ENCODE peak calls at places on chromosomes 7 and 10, in four cellular contexts. One of them, this sample, is unnamed.

GRCh38 chr7:9516672-9517071 is 1083.3 kb downstream of the NXPH1 start:
- DNase-seq in putamen: no peak
- DNase-seq in stimulated activated CD8-positive, alpha-beta memory T cell treated with anti-CD3 and anti-CD28 coated beads, Interleukin-7, amount 100 ng/mL, for 48 hours: no peak
- DNase-seq in memory B cell: no peak
- DNase-seq in this sample: no peak

GRCh38 chr7:51152801-51153200 is 163.8 kb downstream of the COBL start:
- DNase-seq in putamen: no peak
- DNase-seq in memory B cell: no peak
- DNase-seq in stimulated activated CD8-positive, alpha-beta memory T cell treated with anti-CD3 and anti-CD28 coated beads, Interleukin-7, amount 100 ng/mL, for 48 hours: no peak
- DNase-seq in this sample: no peak

GRCh38 chr7:76300210-76300731 is 2.2 kb upstream of the HSPB1 start:
- DNase-seq in stimulated activated CD8-positive, alpha-beta memory T cell treated with anti-CD3 and anti-CD28 coated beads, Interleukin-7, amount 100 ng/mL, for 48 hours: no peak
- DNase-seq in putamen: no peak
- DNase-seq in memory B cell: no peak
- DNase-seq in this sample: peak; percentile 80

GRCh38 chr7:152857272-152857671 is 97.7 kb downstream of the ACTR3B start:
- DNase-seq in putamen: no peak
- DNase-seq in memory B cell: no peak
- DNase-seq in stimulated activated CD8-positive, alpha-beta memory T cell treated with anti-CD3 and anti-CD28 coated beads, Interleukin-7, amount 100 ng/mL, for 48 hours: no peak
- DNase-seq in this sample: no peak

GRCh38 chr7:130950054-130950453 is 216.0 kb upstream of the KLF14 start:
- DNase-seq in memory B cell: no peak
- DNase-seq in putamen: no peak
- DNase-seq in stimulated activated CD8-positive, alpha-beta memory T cell treated with anti-CD3 and anti-CD28 coated beads, Interleukin-7, amount 100 ng/mL, for 48 hours: no peak
- DNase-seq in this sample: no peak

GRCh38 chr10:5033061-5033770 is 29.6 kb upstream of the AKR1C2 start:
- DNase-seq in putamen: no peak
- DNase-seq in memory B cell: no peak
- DNase-seq in stimulated activated CD8-positive, alpha-beta memory T cell treated with anti-CD3 and anti-CD28 coated beads, Interleukin-7, amount 100 ng/mL, for 48 hours: no peak
- DNase-seq in this sample: peak; percentile 76

GRCh38 chr7:139846297-139846696 is 17.2 kb downstream of the TBXAS1 start:
- DNase-seq in stimulated activated CD8-positive, alpha-beta memory T cell treated with anti-CD3 and anti-CD28 coated beads, Interleukin-7, amount 100 ng/mL, for 48 hours: no peak
- DNase-seq in memory B cell: no peak
- DNase-seq in putamen: no peak
- DNase-seq in this sample: no peak

GRCh38 chr7:106623846-106624245 is 37.1 kb downstream of the CCDC71L start:
- DNase-seq in memory B cell: no peak
- DNase-seq in stimulated activated CD8-positive, alpha-beta memory T cell treated with anti-CD3 and anti-CD28 coated beads, Interleukin-7, amount 100 ng/mL, for 48 hours: no peak
- DNase-seq in putamen: no peak
- DNase-seq in this sample: peak; percentile 85

GRCh38 chr10:122374246-122374858 is at the start of gene PLEKHA1:
- DNase-seq in putamen: peak; percentile 97
- DNase-seq in memory B cell: peak; percentile 87
- DNase-seq in stimulated activated CD8-positive, alpha-beta memory T cell treated with anti-CD3 and anti-CD28 coated beads, Interleukin-7, amount 100 ng/mL, for 48 hours: peak; percentile 88
- DNase-seq in this sample: peak; percentile 96

GRCh38 chr7:44398953-44399574 is 73.7 kb upstream of the CAMK2B start:
- DNase-seq in putamen: no peak
- DNase-seq in memory B cell: no peak
- DNase-seq in stimulated activated CD8-positive, alpha-beta memory T cell treated with anti-CD3 and anti-CD28 coated beads, Interleukin-7, amount 100 ng/mL, for 48 hours: no peak
- DNase-seq in this sample: peak; percentile 38

GRCh38 chr7:48085433-48085791 is 3.7 kb upstream of the UPP1 start:
- DNase-seq in putamen: no peak
- DNase-seq in memory B cell: no peak
- DNase-seq in stimulated activated CD8-positive, alpha-beta memory T cell treated with anti-CD3 and anti-CD28 coated beads, Interleukin-7, amount 100 ng/mL, for 48 hours: no peak
- DNase-seq in this sample: no peak

GRCh38 chr10:91410638-91411367 is 659 bp downstream of the HECTD2 start:
- DNase-seq in stimulated activated CD8-positive, alpha-beta memory T cell treated with anti-CD3 and anti-CD28 coated beads, Interleukin-7, amount 100 ng/mL, for 48 hours: peak; percentile 7
- DNase-seq in memory B cell: no peak
- DNase-seq in putamen: peak; percentile 41
- DNase-seq in this sample: peak; percentile 10

GRCh38 chr7:5266148-5267028 is 16.4 kb upstream of the SLC29A4 start:
- DNase-seq in stimulated activated CD8-positive, alpha-beta memory T cell treated with anti-CD3 and anti-CD28 coated beads, Interleukin-7, amount 100 ng/mL, for 48 hours: no peak
- DNase-seq in memory B cell: no peak
- DNase-seq in putamen: no peak
- DNase-seq in this sample: no peak

GRCh38 chr10:71945819-71946474 is 18.2 kb upstream of the CHST3 start:
- DNase-seq in stimulated activated CD8-positive, alpha-beta memory T cell treated with anti-CD3 and anti-CD28 coated beads, Interleukin-7, amount 100 ng/mL, for 48 hours: no peak
- DNase-seq in putamen: no peak
- DNase-seq in memory B cell: no peak
- DNase-seq in this sample: peak; percentile 16

GRCh38 chr7:130256716-130257115 is 9.9 kb upstream of the CPA2 start:
- DNase-seq in memory B cell: no peak
- DNase-seq in stimulated activated CD8-positive, alpha-beta memory T cell treated with anti-CD3 and anti-CD28 coated beads, Interleukin-7, amount 100 ng/mL, for 48 hours: no peak
- DNase-seq in putamen: no peak
- DNase-seq in this sample: no peak

GRCh38 chr7:143379607-143380263 is 1.4 kb upstream of the ZYX start:
- DNase-seq in memory B cell: no peak
- DNase-seq in putamen: no peak
- DNase-seq in stimulated activated CD8-positive, alpha-beta memory T cell treated with anti-CD3 and anti-CD28 coated beads, Interleukin-7, amount 100 ng/mL, for 48 hours: no peak
- DNase-seq in this sample: no peak

GRCh38 chr7:56578612-56579011 is 462.4 kb upstream of the NUPR2 start:
- DNase-seq in memory B cell: no peak
- DNase-seq in putamen: no peak
- DNase-seq in stimulated activated CD8-positive, alpha-beta memory T cell treated with anti-CD3 and anti-CD28 coated beads, Interleukin-7, amount 100 ng/mL, for 48 hours: no peak
- DNase-seq in this sample: no peak

GRCh38 chr10:34655286-34656170 is 159.6 kb downstream of the PARD3 start:
- DNase-seq in stimulated activated CD8-positive, alpha-beta memory T cell treated with anti-CD3 and anti-CD28 coated beads, Interleukin-7, amount 100 ng/mL, for 48 hours: no peak
- DNase-seq in putamen: peak; percentile 24
- DNase-seq in memory B cell: no peak
- DNase-seq in this sample: peak; percentile 82

GRCh38 chr7:34249192-34249591 is 343.9 kb downstream of the BMPER start:
- DNase-seq in memory B cell: no peak
- DNase-seq in putamen: no peak
- DNase-seq in stimulated activated CD8-positive, alpha-beta memory T cell treated with anti-CD3 and anti-CD28 coated beads, Interleukin-7, amount 100 ng/mL, for 48 hours: no peak
- DNase-seq in this sample: no peak

GRCh38 chr7:74590814-74591213 is 66.7 kb upstream of the GTF2I start:
- DNase-seq in memory B cell: no peak
- DNase-seq in stimulated activated CD8-positive, alpha-beta memory T cell treated with anti-CD3 and anti-CD28 coated beads, Interleukin-7, amount 100 ng/mL, for 48 hours: no peak
- DNase-seq in putamen: no peak
- DNase-seq in this sample: no peak

GRCh38 chr7:101813414-101814019 is 3.9 kb upstream of the CUX1 start:
- DNase-seq in stimulated activated CD8-positive, alpha-beta memory T cell treated with anti-CD3 and anti-CD28 coated beads, Interleukin-7, amount 100 ng/mL, for 48 hours: no peak
- DNase-seq in memory B cell: no peak
- DNase-seq in putamen: no peak
- DNase-seq in this sample: no peak

GRCh38 chr7:877312-878232 is 1.2 kb downstream of the GET4 start:
- DNase-seq in memory B cell: no peak
- DNase-seq in stimulated activated CD8-positive, alpha-beta memory T cell treated with anti-CD3 and anti-CD28 coated beads, Interleukin-7, amount 100 ng/mL, for 48 hours: no peak
- DNase-seq in putamen: no peak
- DNase-seq in this sample: no peak

GRCh38 chr10:123009105-123009805 is 449 bp downstream of the ACADSB start:
- DNase-seq in memory B cell: peak; percentile 5
- DNase-seq in putamen: no peak
- DNase-seq in stimulated activated CD8-positive, alpha-beta memory T cell treated with anti-CD3 and anti-CD28 coated beads, Interleukin-7, amount 100 ng/mL, for 48 hours: no peak
- DNase-seq in this sample: peak; percentile 41

GRCh38 chr10:102504179-102504975 is 605 bp downstream of the SUFU start:
- DNase-seq in stimulated activated CD8-positive, alpha-beta memory T cell treated with anti-CD3 and anti-CD28 coated beads, Interleukin-7, amount 100 ng/mL, for 48 hours: no peak
- DNase-seq in putamen: no peak
- DNase-seq in memory B cell: no peak
- DNase-seq in this sample: peak; percentile 13